ENCODE peak calls at places on chromosomes 13 and 19, in five cellular contexts. Y is IMR-90, A is H1, Z is mesenchymal stem cell, S is trophoblast cell. B is an unnamed sample.

GRCh38 chr13:59846845-59847620 is 316.7 kb downstream of the DIAPH3 start:
- DNase-seq in Y (no peak), Z (no peak), A (no peak), S (peak; percentile 7), B (peak; percentile 23)

GRCh38 chr13:106612688-106613087 is 44.8 kb upstream of the ARGLU1 start:
- DNase-seq in A (no peak), Y (peak; percentile 59), S (no peak), Z (peak; percentile 23), B (no peak)

GRCh38 chr13:83940742-83941141 is 58.5 kb upstream of the SLITRK1 start:
- DNase-seq in S (no peak), Y (no peak), A (no peak), Z (no peak), B (no peak)

GRCh38 chr19:44452367-44452766 is 4.1 kb upstream of the ZNF229 start:
- DNase-seq in Z (no peak), S (no peak), Y (no peak), A (no peak), B (no peak)

GRCh38 chr19:46111376-46111775 is 13.1 kb downstream of the IGFL3 start:
- DNase-seq in S (no peak), Z (no peak), Y (no peak), A (no peak), B (no peak)

GRCh38 chr13:76845367-76845766 is 40.8 kb downstream of the KCTD12 start:
- DNase-seq in S (no peak), Z (no peak), A (no peak), Y (no peak), B (no peak)

GRCh38 chr19:1766800-1767352 is 13.6 kb downstream of the ONECUT3 start:
- DNase-seq in S (no peak), Z (no peak), A (peak; percentile 50), Y (no peak), B (no peak)

GRCh38 chr13:112341976-112342735 is 34.0 kb upstream of the SPACA7 start:
- DNase-seq in A (no peak), S (no peak), Y (no peak), Z (no peak), B (no peak)

GRCh38 chr19:2260341-2260751 is 4.1 kb upstream of the JSRP1 start:
- DNase-seq in Y (no peak), S (no peak), Z (no peak), A (no peak), B (no peak)

GRCh38 chr13:24606486-24607170 is 73.6 kb upstream of the ATP12A start:
- DNase-seq in Z (no peak), A (no peak), S (peak; percentile 84), Y (no peak), B (no peak)

GRCh38 chr13:111283991-111284390 is 36.5 kb upstream of the TEX29 start:
- DNase-seq in S (no peak), A (no peak), Y (no peak), Z (no peak), B (no peak)

GRCh38 chr13:35475960-35476943 is at the start of gene MAB21L1:
- DNase-seq in S (peak; percentile 2), Y (peak; percentile 19), Z (peak; percentile 44), A (peak; percentile 59), B (peak; percentile 59)

GRCh38 chr19:55487884-55488687 is at the start of gene SSC5D:
- DNase-seq in Z (no peak), A (peak; percentile 75), Y (peak; percentile 26), S (no peak), B (no peak)

GRCh38 chr13:44951184-44951583 is 38.1 kb downstream of the NUFIP1 start:
- DNase-seq in A (no peak), Z (no peak), S (no peak), Y (peak; percentile 43), B (no peak)

GRCh38 chr19:45824041-45824471 is 8.9 kb upstream of the RSPH6A start:
- DNase-seq in Y (no peak), Z (no peak), A (no peak), S (no peak), B (no peak)

GRCh38 chr19:19053508-19054314 is 10.1 kb upstream of the SLC25A42 start:
- DNase-seq in Y (peak; percentile 48), A (peak; percentile 84), Z (peak; percentile 52), S (peak; percentile 62), B (peak; percentile 59)

GRCh38 chr19:35490364-35490763 is at the start of gene KRTDAP:
- DNase-seq in Z (no peak), A (no peak), S (no peak), Y (no peak), B (no peak)

GRCh38 chr19:41263042-41263849 is 926 bp upstream of the HNRNPUL1 start:
- DNase-seq in Y (peak; percentile 96), Z (peak; percentile 98), S (peak; percentile 68), A (peak; percentile 69), B (no peak)

GRCh38 chr19:3692141-3693029 is 7.9 kb downstream of the PIP5K1C start:
- DNase-seq in Y (no peak), A (peak; percentile 84), Z (no peak), S (no peak), B (no peak)

GRCh38 chr13:112034846-112035245 is 32.1 kb upstream of the SOX1 start:
- DNase-seq in Y (no peak), S (peak; percentile 54), Z (no peak), A (no peak), B (no peak)

GRCh38 chr13:101552797-101553196 is 100.3 kb downstream of the ITGBL1 start:
- DNase-seq in Y (peak; percentile 55), Z (peak; percentile 54), S (no peak), A (no peak), B (no peak)

GRCh38 chr13:20940083-20940482 is 37.5 kb upstream of the XPO4 start:
- DNase-seq in Y (peak; percentile 83), S (peak; percentile 61), Z (peak; percentile 78), A (no peak), B (no peak)

GRCh38 chr13:31653730-31654129 is 85.6 kb upstream of the RXFP2 start:
- DNase-seq in A (no peak), Z (no peak), Y (no peak), S (no peak), B (no peak)

GRCh38 chr19:52007436-52007804 is 591 bp downstream of the ZNF615 start:
- DNase-seq in A (no peak), Y (no peak), S (no peak), Z (no peak), B (peak; percentile 26)

GRCh38 chr19:2503521-2504109 is 27.7 kb downstream of the GADD45B start:
- DNase-seq in Z (peak; percentile 77), S (no peak), A (no peak), Y (peak; percentile 78), B (no peak)

GRCh38 chr13:114068723-114069322 is 63.6 kb downstream of the RASA3 start:
- DNase-seq in Y (peak; percentile 77), Z (peak; percentile 86), A (no peak), S (no peak), B (no peak)

GRCh38 chr19:33302974-33303790 is 848 bp upstream of the CEBPA start:
- DNase-seq in A (peak; percentile 70), Y (peak; percentile 41), S (peak; percentile 68), Z (peak; percentile 66), B (no peak)

GRCh38 chr19:33302175-33302973 is at the start of gene CEBPA:
- DNase-seq in Y (peak; percentile 72), S (peak; percentile 94), A (peak; percentile 84), Z (peak; percentile 74), B (peak; percentile 90)

GRCh38 chr19:33300016-33300981 is 2.0 kb downstream of the CEBPA start:
- DNase-seq in Y (no peak), S (peak; percentile 73), Z (no peak), A (peak; percentile 47), B (no peak)

GRCh38 chr19:33301900-33302174 is 497 bp downstream of the CEBPA start:
- DNase-seq in S (no peak), Y (no peak), A (no peak), Z (no peak), B (no peak)

DNA sequence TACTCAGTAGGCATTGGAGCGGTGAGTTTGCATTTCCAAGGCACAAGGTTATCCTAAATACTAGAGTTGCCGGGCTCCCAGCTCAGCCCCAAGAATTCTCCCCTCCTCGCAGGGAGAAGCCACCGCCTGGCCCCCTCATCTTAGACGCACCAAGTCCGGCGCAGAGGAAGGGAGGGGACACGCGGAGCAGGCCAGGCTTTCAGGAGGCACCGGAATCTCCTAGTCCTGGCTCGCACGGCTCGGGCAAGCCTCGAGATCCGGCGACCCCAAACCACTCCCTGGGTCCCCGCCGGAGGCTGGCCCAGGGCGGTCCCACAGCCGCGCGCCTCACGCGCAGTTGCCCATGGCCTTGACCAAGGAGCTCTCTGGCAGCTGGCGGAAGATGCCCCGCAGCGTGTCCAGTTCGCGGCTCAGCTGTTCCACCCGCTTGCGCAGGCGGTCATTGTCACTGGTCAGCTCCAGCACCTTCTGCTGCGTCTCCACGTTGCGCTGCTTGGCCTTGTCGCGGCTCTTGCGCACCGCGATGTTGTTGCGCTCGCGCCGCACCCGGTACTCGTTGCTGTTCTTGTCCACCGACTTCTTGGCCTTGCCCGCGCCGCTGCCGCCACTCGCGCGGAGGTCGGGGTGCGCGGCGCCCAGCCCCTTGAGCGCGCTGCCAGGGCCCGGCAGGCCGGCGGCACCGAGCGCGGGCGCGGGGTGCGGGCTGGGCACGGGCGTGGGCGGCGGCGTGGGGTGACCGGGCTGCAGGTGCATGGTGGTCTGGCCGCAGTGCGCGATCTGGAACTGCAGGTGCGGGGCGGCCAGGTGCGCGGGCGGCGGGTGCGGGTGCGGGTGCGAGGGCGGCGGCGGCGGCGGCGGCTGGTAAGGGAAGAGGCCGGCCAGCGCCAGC is 1.1 kb downstream of the CEBPA start:
- DNase-seq in Z (peak; percentile 7), S (no peak), A (peak; percentile 64), Y (no peak), B (no peak)
- H4K91ac ChIP-seq in Z (no peak overlapping the region), S (peak overlapping the region; percentile 60), A (no peak overlapping the region), Y (no peak overlapping the region), B (no peak overlapping the region)

GRCh38 chr13:33454844-33455256 is 169.3 kb upstream of the STARD13 start:
- DNase-seq in Y (peak; percentile 36), Z (no peak), A (no peak), S (no peak), B (no peak)
- H3K4me3 ChIP-seq in Y (no peak overlapping the region), Z (no peak overlapping the region), A (no peak overlapping the region), S (no peak overlapping the region), B (no peak overlapping the region)

DNA sequence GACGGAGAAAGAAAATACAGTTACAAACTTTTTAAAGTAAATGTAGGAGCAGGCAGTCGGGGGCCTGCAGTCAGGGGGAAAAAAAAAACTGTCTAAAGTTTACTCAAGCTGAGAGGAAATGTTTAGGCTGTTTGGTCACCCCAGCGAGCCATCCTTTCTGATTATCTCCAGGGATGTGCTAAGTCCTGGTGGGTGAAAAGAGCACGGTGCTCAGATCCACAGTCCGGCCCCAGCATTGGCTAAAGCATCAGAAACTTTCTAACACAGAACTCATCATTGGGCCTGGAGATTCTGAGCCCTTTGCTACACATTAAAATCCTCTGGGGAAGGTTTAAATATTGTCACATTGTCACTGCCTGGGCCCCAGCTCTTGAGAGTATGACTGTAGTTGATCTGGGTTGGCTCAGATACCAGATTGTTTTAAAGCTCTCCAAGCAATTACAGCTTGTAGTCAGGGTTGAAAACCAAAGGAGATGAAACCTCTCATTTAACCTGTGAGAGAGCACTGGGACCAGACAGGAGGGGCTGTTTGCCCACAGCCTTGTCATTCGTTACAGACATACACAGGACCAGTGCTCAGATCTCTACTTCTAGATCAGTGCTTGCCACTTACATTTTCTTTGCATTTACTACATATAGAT is 131.1 kb upstream of the HTR2A start:
- DNase-seq in S (no peak), A (no peak), Z (peak; percentile 20), Y (no peak), B (no peak)
- H2BK120ac ChIP-seq in S (no peak overlapping the region), A (no peak overlapping the region), Z (no peak overlapping the region), Y (no peak overlapping the region), B (no peak overlapping the region)

GRCh38 chr19:58097783-58098681 is at the start of gene ZSCAN18:
- DNase-seq in S (peak; percentile 98), Z (peak; percentile 97), A (peak; percentile 100), Y (peak; percentile 86), B (peak; percentile 100)
- H4K91ac ChIP-seq in S (peak within 1 kb of the TSS; percentile 95), Z (peak within 1 kb of the TSS; percentile 94), A (peak within 1 kb of the TSS; percentile 80), Y (no peak within 1 kb of the TSS), B (no peak within 1 kb of the TSS)

GRCh38 chr13:36817996-36818395 is 1.0 kb upstream of the RFXAP start:
- DNase-seq in Y (no peak), A (no peak), Z (no peak), S (no peak), B (no peak)
- H3K4me3 ChIP-seq in Y (no peak overlapping the region), A (no peak overlapping the region), Z (peak overlapping the region; percentile 85), S (no peak overlapping the region), B (no peak overlapping the region)

B was measured in neuronal stem cell.